ENCODE peak calls at places on chromosomes 3 and 15, in four cellular contexts. S, J, D and Z are unnamed samples.

GRCh38 chr3:73451276-73451973 is 173.3 kb downstream of the PDZRN3 start:
- DNase-seq in S (no peak), J (no peak), D (no peak), Z (no peak)

GRCh38 chr3:193884011-193884410 is 251.9 kb upstream of the HES1 start:
- DNase-seq in S (no peak), J (no peak), D (no peak), Z (no peak)

GRCh38 chr15:86629957-86630356 is 550.3 kb downstream of the AGBL1 start:
- DNase-seq in S (no peak), J (no peak), D (no peak), Z (no peak)

GRCh38 chr15:70170096-70170699 is 72.5 kb upstream of the TLE3 start:
- DNase-seq in S (no peak), J (no peak), D (no peak), Z (no peak)

GRCh38 chr3:2391876-2392275 is 293.2 kb downstream of the CNTN4 start:
- DNase-seq in S (no peak), J (no peak), D (no peak), Z (no peak)

GRCh38 chr3:14405120-14405885 is 2.9 kb downstream of the SLC6A6 start:
- DNase-seq in S (peak), J (no peak), D (no peak), Z (no peak)

GRCh38 chr15:93829115-93829849 is 402.1 kb upstream of the MCTP2 start:
- DNase-seq in S (peak), J (no peak), D (no peak), Z (no peak)

GRCh38 chr3:110419096-110419495 is 652.5 kb upstream of the NECTIN3 start:
- DNase-seq in S (no peak), J (no peak), D (no peak), Z (no peak)

GRCh38 chr3:124178531-124178930 is 186.6 kb upstream of the ROPN1 start:
- DNase-seq in S (no peak), J (no peak), D (no peak), Z (no peak)

GRCh38 chr3:149487598-149488197 is 13.2 kb downstream of the TM4SF4 start:
- DNase-seq in S (no peak), J (peak), D (no peak), Z (no peak)

GRCh38 chr3:34070831-34071230 is 272.4 kb downstream of the PDCD6IP start:
- DNase-seq in S (no peak), J (no peak), D (no peak), Z (no peak)

GRCh38 chr3:58414538-58415197 is 19.0 kb downstream of the PDHB start:
- DNase-seq in S (peak), J (peak), D (no peak), Z (no peak)

GRCh38 chr15:80484312-80484981 is 80.3 kb downstream of the ARNT2 start:
- DNase-seq in S (no peak), J (no peak), D (no peak), Z (peak)

GRCh38 chr3:31010491-31010890 is 116.0 kb upstream of the GADL1 start:
- DNase-seq in S (no peak), J (no peak), D (no peak), Z (no peak)

GRCh38 chr3:13107661-13108060 is 34.4 kb upstream of the IQSEC1 start:
- DNase-seq in S (no peak), J (no peak), D (no peak), Z (no peak)

GRCh38 chr3:61882253-61882652 is 320.9 kb downstream of the PTPRG start:
- DNase-seq in S (no peak), J (no peak), D (no peak), Z (no peak)

GRCh38 chr3:172232579-172232978 is 193.2 kb downstream of the FNDC3B start:
- DNase-seq in S (no peak), J (no peak), D (no peak), Z (no peak)

GRCh38 chr3:128276151-128276445 is 122.8 kb downstream of the EEFSEC start:
- DNase-seq in S (no peak), J (no peak), D (no peak), Z (no peak)

GRCh38 chr3:168049366-168049974 is 46.3 kb downstream of the GOLIM4 start:
- DNase-seq in S (no peak), J (no peak), D (no peak), Z (no peak)

GRCh38 chr15:57550640-57551039 is 41.1 kb upstream of the MYZAP start:
- DNase-seq in S (no peak), J (no peak), D (no peak), Z (no peak)

GRCh38 chr3:120506828-120507774 is 56.3 kb upstream of the FSTL1 start:
- DNase-seq in S (peak), J (no peak), D (no peak), Z (peak)

GRCh38 chr15:72070817-72071447 is 47.0 kb downstream of the MYO9A start:
- DNase-seq in S (no peak), J (no peak), D (no peak), Z (no peak)

GRCh38 chr3:25021816-25022215 is 406.2 kb upstream of the RARB start:
- DNase-seq in S (no peak), J (no peak), D (no peak), Z (no peak)

GRCh38 chr3:141354517-141354916 is 13.8 kb upstream of the ZBTB38 start:
- DNase-seq in S (no peak), J (no peak), D (no peak), Z (no peak)

DNA sequence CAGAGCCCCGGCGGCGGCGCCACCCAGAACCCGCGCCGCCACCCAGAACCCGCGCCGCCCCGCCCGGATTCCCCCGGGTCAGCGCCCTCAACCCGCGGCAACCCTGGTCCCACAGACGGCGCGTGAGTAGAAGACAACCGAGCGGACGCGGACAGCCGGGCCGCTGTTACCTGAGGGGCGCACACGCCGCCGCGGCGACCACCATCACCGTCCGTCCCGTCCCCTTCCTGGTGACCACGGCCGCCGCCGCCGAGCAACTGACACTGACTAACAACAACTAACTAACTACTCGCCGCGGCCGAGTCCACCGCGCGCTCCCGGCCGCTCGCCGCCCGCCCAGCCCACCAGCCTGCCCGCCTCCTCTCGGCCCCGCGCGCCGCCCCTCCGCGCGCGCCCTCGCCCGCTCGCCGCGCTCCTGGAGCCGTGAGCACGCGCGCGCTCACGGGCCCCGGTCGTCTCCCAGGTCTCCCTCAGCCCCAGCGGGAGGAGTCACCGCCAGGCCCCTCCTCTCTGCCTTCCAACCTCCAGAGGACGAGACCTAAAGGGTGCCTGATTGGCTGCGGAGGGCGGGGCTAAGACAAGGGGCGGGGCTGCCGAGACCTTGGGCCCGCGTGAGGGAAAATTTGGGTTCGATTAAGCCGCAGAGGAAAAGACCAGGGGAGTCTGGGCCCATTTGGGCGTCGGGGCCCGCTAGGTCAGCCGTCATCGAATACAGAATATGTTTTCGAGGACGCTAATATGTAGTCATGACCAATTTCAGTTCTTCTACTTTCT is at the start of gene PEAK1:
- DNase-seq in S (peak), J (peak), D (peak), Z (peak)
- TF ChIP-seq CTCF in S (no peak), J (no peak), D (no peak), Z (no peak)

DNA sequence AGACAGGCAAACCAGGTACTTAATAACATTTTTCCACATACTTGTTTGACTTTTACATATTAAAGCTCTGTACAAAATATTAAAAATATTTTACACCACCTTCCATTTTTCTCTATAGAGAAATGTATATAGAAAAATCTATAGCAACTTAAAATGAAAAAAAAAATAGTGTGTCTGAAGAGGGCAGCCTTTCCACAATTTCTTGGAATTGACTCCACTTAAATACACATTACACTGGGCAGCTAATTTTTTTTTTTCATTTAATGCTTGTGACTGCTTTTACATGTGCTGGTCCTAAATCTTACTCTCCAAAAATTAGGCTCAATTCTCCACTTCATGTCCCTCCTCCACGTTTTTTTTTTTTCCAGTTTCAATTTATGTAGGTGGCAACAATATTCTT is 427.0 kb upstream of the RBMS3 start:
- DNase-seq in S (no peak), J (no peak), D (no peak), Z (no peak)
- TF ChIP-seq CTCF in S (no peak), J (no peak), D (peak), Z (no peak)

DNA sequence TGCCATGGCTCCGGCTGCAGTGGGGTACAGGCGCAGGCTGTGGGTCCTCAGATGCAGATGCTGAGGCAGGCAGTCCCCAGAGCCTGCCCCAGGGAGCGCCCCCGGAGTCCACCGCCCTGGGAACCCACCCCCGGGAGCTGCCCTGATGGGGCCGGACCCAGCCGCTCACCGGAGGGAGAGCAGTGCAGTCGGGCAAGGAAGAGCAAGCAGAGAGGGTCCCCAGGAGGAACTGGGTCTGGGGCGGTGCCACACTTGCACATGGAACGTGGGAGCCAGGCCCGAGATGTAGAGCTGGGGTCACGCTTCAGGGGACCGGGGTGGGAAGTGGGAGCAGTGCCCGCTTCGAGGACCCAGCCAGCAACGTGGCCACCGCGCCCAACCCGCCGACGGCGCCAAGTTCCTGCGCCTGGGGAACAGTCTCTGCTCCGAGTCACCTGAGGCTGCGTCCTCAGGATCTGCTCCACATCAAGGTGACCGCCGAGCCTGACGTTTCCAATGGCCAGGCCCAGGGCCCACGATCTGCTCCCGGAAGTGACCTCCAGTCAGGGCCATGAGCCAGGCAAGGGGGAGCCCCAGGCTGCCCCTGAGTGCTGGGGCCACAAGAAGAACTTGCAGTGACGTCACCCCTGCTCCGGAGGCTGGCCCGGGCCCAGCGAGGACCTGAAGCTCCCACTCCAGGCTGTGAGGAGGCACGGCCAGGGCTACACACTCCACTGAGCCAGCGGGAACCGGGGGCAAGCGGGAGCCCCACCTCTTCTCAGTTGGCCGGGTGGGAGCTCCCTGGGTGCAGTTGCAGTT is 27.0 kb upstream of the TFG start:
- DNase-seq in S (no peak), J (no peak), D (no peak), Z (no peak)
- TF ChIP-seq CTCF in S (no peak), J (no peak), D (no peak), Z (no peak)

GRCh38 chr15:91886878-91887277 is 33.4 kb downstream of the SLCO3A1 start:
- DNase-seq in S (no peak), J (no peak), D (no peak), Z (no peak)

GRCh38 chr15:91885054-91885453 is 31.5 kb downstream of the SLCO3A1 start:
- DNase-seq in S (no peak), J (no peak), D (no peak), Z (no peak)

GRCh38 chr15:91884604-91885003 is 31.1 kb downstream of the SLCO3A1 start:
- DNase-seq in S (no peak), J (no peak), D (no peak), Z (no peak)

GRCh38 chr15:91887321-91887720 is 33.8 kb downstream of the SLCO3A1 start:
- DNase-seq in S (no peak), J (no peak), D (no peak), Z (no peak)

DNA sequence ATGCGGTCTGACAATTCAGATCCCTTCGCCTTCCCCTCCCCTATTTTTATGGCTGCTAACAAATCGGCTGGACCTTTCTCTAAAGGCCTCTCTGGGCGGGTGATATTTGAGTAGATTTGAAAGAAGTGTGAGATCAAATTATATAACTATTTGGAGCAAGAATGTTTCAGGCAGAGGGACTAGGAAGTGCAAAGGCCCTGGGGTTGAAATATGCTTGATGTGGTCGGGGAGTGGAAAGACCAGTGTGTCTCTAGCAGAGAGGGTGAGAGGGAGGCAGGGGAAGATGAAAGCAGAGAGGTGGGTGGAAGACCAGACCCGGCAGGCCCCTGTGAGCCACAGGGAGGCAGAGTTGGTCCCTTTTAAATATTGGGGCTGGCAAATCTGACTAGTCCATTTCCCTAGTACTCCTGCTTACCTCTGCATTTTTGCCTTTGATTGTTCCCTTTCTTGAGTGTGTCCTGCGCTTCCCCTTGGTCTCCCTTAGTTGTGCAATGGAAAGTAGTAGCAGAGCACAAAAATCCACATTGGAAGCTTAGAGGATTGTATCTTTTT is 32.3 kb downstream of the SLCO3A1 start:
- DNase-seq in S (no peak), J (no peak), D (no peak), Z (no peak)
- TF ChIP-seq CTCF in S (no peak), J (no peak), D (no peak), Z (no peak)

GRCh38 chr15:74336061-74337005 is 31.1 kb downstream of the CYP11A1 start:
- DNase-seq in S (no peak), J (no peak), D (no peak), Z (no peak)
- TF ChIP-seq CTCF in S (no peak), J (no peak), D (no peak), Z (no peak)

GRCh38 chr15:100094127-100094510 is 247.7 kb downstream of the ADAMTS17 start:
- DNase-seq in S (peak), J (no peak), D (no peak), Z (no peak)

GRCh38 chr15:100090411-100090810 is 251.4 kb downstream of the ADAMTS17 start:
- DNase-seq in S (no peak), J (no peak), D (no peak), Z (no peak)

GRCh38 chr15:100093211-100094126 is 248.3 kb downstream of the ADAMTS17 start:
- DNase-seq in S (no peak), J (no peak), D (no peak), Z (no peak)

GRCh38 chr15:100095896-100096600 is 245.7 kb downstream of the ADAMTS17 start:
- DNase-seq in S (no peak), J (no peak), D (no peak), Z (no peak)

GRCh38 chr15:100092034-100092433 is 249.7 kb downstream of the ADAMTS17 start:
- DNase-seq in S (no peak), J (no peak), D (no peak), Z (no peak)
- TF ChIP-seq CTCF in S (no peak), J (no peak), D (no peak), Z (no peak)

DNA sequence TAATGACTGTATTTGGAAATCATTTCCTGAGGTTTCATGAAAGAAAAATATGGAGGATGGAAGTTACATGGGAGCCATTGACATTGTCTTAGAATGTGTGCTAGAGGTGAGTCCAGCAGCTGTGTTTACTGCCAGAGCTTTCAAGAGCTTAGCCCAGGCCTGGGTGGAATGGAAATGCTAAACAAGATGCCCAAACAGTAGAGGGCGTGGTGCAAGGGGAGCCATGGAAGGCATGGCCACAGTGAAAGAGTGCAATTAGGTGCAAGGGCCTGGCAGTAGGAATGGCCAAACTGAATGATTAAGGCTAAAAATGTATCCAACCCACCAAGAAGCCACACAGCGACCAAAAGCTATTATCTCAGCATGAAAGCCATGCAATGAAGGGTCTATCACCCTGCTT is 257.7 kb upstream of the NR2F2 start:
- DNase-seq in S (no peak), J (no peak), D (no peak), Z (no peak)
- TF ChIP-seq CTCF in S (no peak), J (no peak), D (no peak), Z (no peak)

DNA sequence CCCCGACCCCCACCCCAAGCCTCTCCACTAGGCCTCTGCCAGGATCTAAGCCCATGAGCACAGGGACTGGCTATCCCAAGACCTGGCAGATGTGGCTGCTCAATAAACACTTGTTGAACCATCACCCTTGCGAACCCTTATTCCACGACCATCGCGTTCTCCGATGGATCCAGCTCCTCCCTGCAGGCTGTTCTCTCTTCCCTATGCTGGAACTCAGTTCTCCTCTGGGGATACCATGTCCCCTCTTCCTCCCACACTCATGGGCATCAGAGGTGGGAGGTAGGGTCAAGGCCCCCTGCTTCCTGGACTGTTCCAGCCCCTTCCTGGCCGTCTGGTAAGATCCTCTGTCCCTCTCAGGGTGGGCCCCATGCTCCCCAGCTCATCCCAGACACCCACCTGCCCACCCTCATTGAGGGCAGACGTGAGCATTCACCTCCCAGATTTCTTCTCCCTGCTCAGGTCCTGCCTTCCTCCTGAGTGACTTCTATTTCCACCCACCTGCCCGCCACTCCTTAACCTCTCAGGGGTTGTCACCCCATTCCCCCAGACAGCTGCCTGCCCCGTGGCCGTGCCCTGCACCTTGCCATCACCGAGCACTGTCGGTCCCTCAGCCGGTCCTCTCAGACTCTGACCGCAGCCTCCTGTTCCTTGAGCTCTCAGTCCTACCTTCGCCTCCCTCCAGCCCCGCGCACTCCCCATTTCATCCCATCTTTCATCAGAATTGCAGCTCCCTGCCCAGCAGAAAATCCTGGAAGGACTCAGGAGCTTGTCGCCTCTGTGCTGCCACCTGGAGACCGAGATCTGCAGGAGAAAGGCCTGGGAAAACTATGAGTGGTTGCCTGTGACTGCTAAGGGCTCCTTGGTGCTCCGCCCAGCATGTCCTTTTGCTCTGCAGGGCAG is 42.0 kb downstream of the PML start:
- DNase-seq in S (peak), J (peak), D (no peak), Z (no peak)
- TF ChIP-seq CTCF in S (peak), J (peak), D (peak), Z (peak)

DNA sequence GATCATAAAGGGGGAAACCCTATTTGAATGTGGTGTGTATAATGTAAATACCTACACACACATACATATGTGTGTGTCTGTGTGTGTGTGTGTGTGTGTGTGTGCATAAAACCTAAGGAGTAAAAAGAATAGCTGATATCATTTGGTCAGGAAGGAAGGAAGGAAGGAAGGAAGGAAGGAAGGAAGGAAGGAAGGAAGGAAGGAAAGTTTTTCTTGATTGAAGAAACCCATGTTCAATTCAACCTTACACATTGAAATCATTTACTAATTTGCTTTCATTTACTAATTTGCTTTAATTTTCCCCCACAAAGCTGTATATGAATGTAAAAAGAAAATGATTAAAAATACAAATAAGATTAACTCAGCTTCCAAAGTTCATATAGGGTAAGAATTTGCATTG is 386.6 kb downstream of the ROBO2 start:
- DNase-seq in S (no peak), J (no peak), D (no peak), Z (no peak)
- TF ChIP-seq CTCF in S (no peak), J (no peak), D (no peak), Z (no peak)